ENCODE peak calls at places on chromosomes 3 and 15, in four cellular contexts. One of them, this sample, is unnamed.

GRCh38 chr3:40079845-40080240 is 229.7 kb upstream of the EIF1B start:
- DNase-seq in HTR-8/SVneo: no peak
- DNase-seq in GM12891: no peak
- DNase-seq in GM23338: no peak
- DNase-seq in this sample: peak

GRCh38 chr15:37682304-37682703 is 252.1 kb upstream of the TMCO5A start:
- DNase-seq in HTR-8/SVneo: no peak
- DNase-seq in GM12891: no peak
- DNase-seq in GM23338: peak
- DNase-seq in this sample: peak

GRCh38 chr3:151923901-151924300 is 50.5 kb downstream of the SUCNR1 start:
- DNase-seq in HTR-8/SVneo: peak
- DNase-seq in GM12891: no peak
- DNase-seq in GM23338: no peak
- DNase-seq in this sample: peak

GRCh38 chr3:160773722-160774121 is 17.7 kb downstream of the PPM1L start:
- DNase-seq in HTR-8/SVneo: no peak
- DNase-seq in GM12891: no peak
- DNase-seq in GM23338: no peak
- DNase-seq in this sample: no peak

GRCh38 chr3:132519914-132520313 is 77.2 kb upstream of the ACKR4 start:
- DNase-seq in HTR-8/SVneo: no peak
- DNase-seq in GM12891: no peak
- DNase-seq in GM23338: no peak
- DNase-seq in this sample: no peak

GRCh38 chr3:136749106-136749505 is 3.1 kb downstream of the STAG1 start:
- DNase-seq in HTR-8/SVneo: no peak
- DNase-seq in GM12891: no peak
- DNase-seq in GM23338: no peak
- DNase-seq in this sample: no peak

GRCh38 chr15:49315543-49315942 is 107.5 kb upstream of the FGF7 start:
- DNase-seq in HTR-8/SVneo: no peak
- DNase-seq in GM12891: no peak
- DNase-seq in GM23338: peak
- DNase-seq in this sample: no peak

GRCh38 chr15:67064607-67065530 is 533 bp upstream of the SMAD3 start:
- DNase-seq in HTR-8/SVneo: no peak
- DNase-seq in GM12891: peak
- DNase-seq in GM23338: peak
- DNase-seq in this sample: no peak

GRCh38 chr3:96175500-96175899 is 638.9 kb upstream of the EPHA6 start:
- DNase-seq in HTR-8/SVneo: no peak
- DNase-seq in GM12891: no peak
- DNase-seq in GM23338: no peak
- DNase-seq in this sample: no peak

GRCh38 chr3:12040902-12041301 is 36.7 kb downstream of the SYN2 start:
- DNase-seq in HTR-8/SVneo: no peak
- DNase-seq in GM12891: no peak
- DNase-seq in GM23338: no peak
- DNase-seq in this sample: no peak

GRCh38 chr15:65323071-65323511 is 18.6 kb downstream of the RNU5B-1 start:
- DNase-seq in HTR-8/SVneo: peak
- DNase-seq in GM12891: no peak
- DNase-seq in GM23338: no peak
- DNase-seq in this sample: no peak

GRCh38 chr15:34616613-34617012 is 33.2 kb upstream of the GOLGA8B start:
- DNase-seq in HTR-8/SVneo: peak
- DNase-seq in GM12891: no peak
- DNase-seq in GM23338: peak
- DNase-seq in this sample: peak

GRCh38 chr3:44056446-44057240 is 185.0 kb upstream of the TOPAZ1 start:
- DNase-seq in HTR-8/SVneo: no peak
- DNase-seq in GM12891: no peak
- DNase-seq in GM23338: no peak
- DNase-seq in this sample: no peak

GRCh38 chr3:108302570-108302969 is 6.2 kb downstream of the HHLA2 start:
- DNase-seq in HTR-8/SVneo: no peak
- DNase-seq in GM12891: no peak
- DNase-seq in GM23338: no peak
- DNase-seq in this sample: no peak

GRCh38 chr3:80232760-80233159 is 465.0 kb upstream of the ROBO1 start:
- DNase-seq in HTR-8/SVneo: peak
- DNase-seq in GM12891: no peak
- DNase-seq in GM23338: peak
- DNase-seq in this sample: peak

GRCh38 chr3:23240386-23240785 is 37.3 kb downstream of the UBE2E2 start:
- DNase-seq in HTR-8/SVneo: no peak
- DNase-seq in GM12891: no peak
- DNase-seq in GM23338: no peak
- DNase-seq in this sample: no peak

GRCh38 chr15:62403164-62403809 is 238.2 kb upstream of the C2CD4B start:
- DNase-seq in HTR-8/SVneo: peak
- DNase-seq in GM12891: no peak
- DNase-seq in GM23338: peak
- DNase-seq in this sample: peak

GRCh38 chr3:49807427-49808114 is 4.5 kb downstream of the INKA1 start:
- DNase-seq in HTR-8/SVneo: no peak
- DNase-seq in GM12891: no peak
- DNase-seq in GM23338: peak
- DNase-seq in this sample: peak

GRCh38 chr3:197183582-197183981 is 114.8 kb downstream of the DLG1 start:
- DNase-seq in HTR-8/SVneo: no peak
- DNase-seq in GM12891: no peak
- DNase-seq in GM23338: peak
- DNase-seq in this sample: no peak

GRCh38 chr15:31977812-31978662 is 52.3 kb upstream of the CHRNA7 start:
- DNase-seq in HTR-8/SVneo: peak
- DNase-seq in GM12891: peak
- DNase-seq in GM23338: peak
- DNase-seq in this sample: peak

GRCh38 chr3:10771486-10772225 is 44.4 kb upstream of the SLC6A11 start:
- DNase-seq in HTR-8/SVneo: no peak
- DNase-seq in GM12891: no peak
- DNase-seq in GM23338: no peak
- DNase-seq in this sample: peak

GRCh38 chr3:66348696-66349095 is 127.9 kb downstream of the SLC25A26 start:
- DNase-seq in HTR-8/SVneo: no peak
- DNase-seq in GM12891: no peak
- DNase-seq in GM23338: no peak
- DNase-seq in this sample: no peak

This sample was measured in epithelial cell of esophagus.